ENCODE peak calls at places on chromosomes 7 and 10, in ten cellular contexts. One of them, this sample, is unnamed.

GRCh38 chr10:95305606-95306385 is 15.0 kb upstream of the PDLIM1 start:
- DNase-seq in GM04503: no peak
- DNase-seq in dermis microvascular lymphatic vessel endothelial cell: no peak
- DNase-seq in GM03348: no peak
- DNase-seq in left lung: no peak
- DNase-seq in NCI-H187: no peak
- DNase-seq in T follicular helper cell: no peak
- DNase-seq in naive thymus-derived CD8-positive, alpha-beta T cell: no peak
- DNase-seq in 8988T: no peak
- DNase-seq in epithelial cell of esophagus: no peak
- DNase-seq in this sample: no peak

GRCh38 chr7:73520673-73521635 is 1.1 kb downstream of the BAZ1B start:
- DNase-seq in GM04503: no peak
- DNase-seq in dermis microvascular lymphatic vessel endothelial cell: peak
- DNase-seq in GM03348: peak
- DNase-seq in left lung: no peak
- DNase-seq in NCI-H187: no peak
- DNase-seq in T follicular helper cell: no peak
- DNase-seq in naive thymus-derived CD8-positive, alpha-beta T cell: peak
- DNase-seq in 8988T: no peak
- DNase-seq in epithelial cell of esophagus: peak
- DNase-seq in this sample: no peak

GRCh38 chr7:75842836-75843446 is 29.3 kb upstream of the CCL24 start:
- DNase-seq in GM04503: peak
- DNase-seq in dermis microvascular lymphatic vessel endothelial cell: peak
- DNase-seq in GM03348: peak
- DNase-seq in left lung: peak
- DNase-seq in NCI-H187: no peak
- DNase-seq in T follicular helper cell: no peak
- DNase-seq in naive thymus-derived CD8-positive, alpha-beta T cell: no peak
- DNase-seq in 8988T: no peak
- DNase-seq in epithelial cell of esophagus: peak
- DNase-seq in this sample: no peak

GRCh38 chr7:108413782-108414492 is 42.3 kb downstream of the NRCAM start:
- DNase-seq in GM04503: no peak
- DNase-seq in dermis microvascular lymphatic vessel endothelial cell: peak
- DNase-seq in GM03348: no peak
- DNase-seq in left lung: no peak
- DNase-seq in NCI-H187: no peak
- DNase-seq in T follicular helper cell: no peak
- DNase-seq in naive thymus-derived CD8-positive, alpha-beta T cell: no peak
- DNase-seq in 8988T: no peak
- DNase-seq in epithelial cell of esophagus: peak
- DNase-seq in this sample: no peak

GRCh38 chr10:89355373-89355772 is 22.5 kb upstream of the IFIT1B start:
- DNase-seq in GM04503: no peak
- DNase-seq in dermis microvascular lymphatic vessel endothelial cell: no peak
- DNase-seq in GM03348: no peak
- DNase-seq in left lung: no peak
- DNase-seq in NCI-H187: no peak
- DNase-seq in T follicular helper cell: no peak
- DNase-seq in naive thymus-derived CD8-positive, alpha-beta T cell: no peak
- DNase-seq in 8988T: no peak
- DNase-seq in epithelial cell of esophagus: peak
- DNase-seq in this sample: no peak

GRCh38 chr7:12315049-12315448 is 88.6 kb downstream of the VWDE start:
- DNase-seq in GM04503: no peak
- DNase-seq in dermis microvascular lymphatic vessel endothelial cell: no peak
- DNase-seq in GM03348: no peak
- DNase-seq in left lung: no peak
- DNase-seq in NCI-H187: peak
- DNase-seq in T follicular helper cell: no peak
- DNase-seq in naive thymus-derived CD8-positive, alpha-beta T cell: no peak
- DNase-seq in 8988T: no peak
- DNase-seq in epithelial cell of esophagus: peak
- DNase-seq in this sample: no peak

GRCh38 chr7:22858640-22859561 is 36.3 kb upstream of the TOMM7 start:
- DNase-seq in GM04503: peak
- DNase-seq in dermis microvascular lymphatic vessel endothelial cell: peak
- DNase-seq in GM03348: peak
- DNase-seq in left lung: no peak
- DNase-seq in NCI-H187: no peak
- DNase-seq in T follicular helper cell: no peak
- DNase-seq in naive thymus-derived CD8-positive, alpha-beta T cell: no peak
- DNase-seq in 8988T: no peak
- DNase-seq in epithelial cell of esophagus: peak
- DNase-seq in this sample: no peak

GRCh38 chr10:127976701-127977367 is 69.9 kb downstream of the PTPRE start:
- DNase-seq in GM04503: no peak
- DNase-seq in dermis microvascular lymphatic vessel endothelial cell: peak
- DNase-seq in GM03348: no peak
- DNase-seq in left lung: no peak
- DNase-seq in NCI-H187: no peak
- DNase-seq in T follicular helper cell: no peak
- DNase-seq in naive thymus-derived CD8-positive, alpha-beta T cell: no peak
- DNase-seq in 8988T: no peak
- DNase-seq in epithelial cell of esophagus: peak
- DNase-seq in this sample: no peak

GRCh38 chr10:89129850-89130396 is 77.2 kb downstream of the CH25H start:
- DNase-seq in GM04503: peak
- DNase-seq in dermis microvascular lymphatic vessel endothelial cell: no peak
- DNase-seq in GM03348: peak
- DNase-seq in left lung: peak
- DNase-seq in NCI-H187: no peak
- DNase-seq in T follicular helper cell: no peak
- DNase-seq in naive thymus-derived CD8-positive, alpha-beta T cell: no peak
- DNase-seq in 8988T: no peak
- DNase-seq in epithelial cell of esophagus: peak
- DNase-seq in this sample: no peak

GRCh38 chr10:31945392-31945791 is 16.8 kb upstream of the ARHGAP12 start:
- DNase-seq in GM04503: no peak
- DNase-seq in dermis microvascular lymphatic vessel endothelial cell: no peak
- DNase-seq in GM03348: no peak
- DNase-seq in left lung: no peak
- DNase-seq in NCI-H187: no peak
- DNase-seq in T follicular helper cell: no peak
- DNase-seq in naive thymus-derived CD8-positive, alpha-beta T cell: no peak
- DNase-seq in 8988T: no peak
- DNase-seq in epithelial cell of esophagus: no peak
- DNase-seq in this sample: no peak

GRCh38 chr10:77073066-77073960 is 564.3 kb downstream of the KCNMA1 start:
- DNase-seq in GM04503: no peak
- DNase-seq in dermis microvascular lymphatic vessel endothelial cell: no peak
- DNase-seq in GM03348: peak
- DNase-seq in left lung: peak
- DNase-seq in NCI-H187: no peak
- DNase-seq in T follicular helper cell: no peak
- DNase-seq in naive thymus-derived CD8-positive, alpha-beta T cell: no peak
- DNase-seq in 8988T: no peak
- DNase-seq in epithelial cell of esophagus: peak
- DNase-seq in this sample: no peak

GRCh38 chr7:148344406-148344805 is 246.2 kb upstream of the C7orf33 start:
- DNase-seq in GM04503: no peak
- DNase-seq in dermis microvascular lymphatic vessel endothelial cell: no peak
- DNase-seq in GM03348: no peak
- DNase-seq in left lung: no peak
- DNase-seq in NCI-H187: no peak
- DNase-seq in T follicular helper cell: no peak
- DNase-seq in naive thymus-derived CD8-positive, alpha-beta T cell: no peak
- DNase-seq in 8988T: no peak
- DNase-seq in epithelial cell of esophagus: no peak
- DNase-seq in this sample: no peak

GRCh38 chr7:52838981-52839411 is 196.4 kb upstream of the POM121L12 start:
- DNase-seq in GM04503: no peak
- DNase-seq in dermis microvascular lymphatic vessel endothelial cell: no peak
- DNase-seq in GM03348: no peak
- DNase-seq in left lung: no peak
- DNase-seq in NCI-H187: no peak
- DNase-seq in T follicular helper cell: no peak
- DNase-seq in naive thymus-derived CD8-positive, alpha-beta T cell: no peak
- DNase-seq in 8988T: no peak
- DNase-seq in epithelial cell of esophagus: no peak
- DNase-seq in this sample: no peak

GRCh38 chr7:128176696-128177095 is 64.4 kb upstream of the LEP start:
- DNase-seq in GM04503: no peak
- DNase-seq in dermis microvascular lymphatic vessel endothelial cell: no peak
- DNase-seq in GM03348: no peak
- DNase-seq in left lung: no peak
- DNase-seq in NCI-H187: no peak
- DNase-seq in T follicular helper cell: no peak
- DNase-seq in naive thymus-derived CD8-positive, alpha-beta T cell: no peak
- DNase-seq in 8988T: no peak
- DNase-seq in epithelial cell of esophagus: peak
- DNase-seq in this sample: no peak

GRCh38 chr10:46245381-46245900 is 41.4 kb upstream of the ANTXRL start:
- DNase-seq in GM04503: no peak
- DNase-seq in dermis microvascular lymphatic vessel endothelial cell: no peak
- DNase-seq in GM03348: no peak
- DNase-seq in left lung: no peak
- DNase-seq in NCI-H187: no peak
- DNase-seq in T follicular helper cell: no peak
- DNase-seq in naive thymus-derived CD8-positive, alpha-beta T cell: no peak
- DNase-seq in 8988T: no peak
- DNase-seq in epithelial cell of esophagus: no peak
- DNase-seq in this sample: no peak

GRCh38 chr7:20340839-20341238 is 10.1 kb downstream of the ITGB8 start:
- DNase-seq in GM04503: no peak
- DNase-seq in dermis microvascular lymphatic vessel endothelial cell: no peak
- DNase-seq in GM03348: no peak
- DNase-seq in left lung: no peak
- DNase-seq in NCI-H187: no peak
- DNase-seq in T follicular helper cell: no peak
- DNase-seq in naive thymus-derived CD8-positive, alpha-beta T cell: no peak
- DNase-seq in 8988T: no peak
- DNase-seq in epithelial cell of esophagus: peak
- DNase-seq in this sample: no peak

GRCh38 chr7:45203947-45204445 is 46.4 kb downstream of the RAMP3 start:
- DNase-seq in GM04503: peak
- DNase-seq in dermis microvascular lymphatic vessel endothelial cell: no peak
- DNase-seq in GM03348: peak
- DNase-seq in left lung: no peak
- DNase-seq in NCI-H187: no peak
- DNase-seq in T follicular helper cell: no peak
- DNase-seq in naive thymus-derived CD8-positive, alpha-beta T cell: no peak
- DNase-seq in 8988T: no peak
- DNase-seq in epithelial cell of esophagus: peak
- DNase-seq in this sample: no peak

GRCh38 chr10:125878957-125879835 is 1.9 kb downstream of the DHX32 start:
- DNase-seq in GM04503: peak
- DNase-seq in dermis microvascular lymphatic vessel endothelial cell: peak
- DNase-seq in GM03348: peak
- DNase-seq in left lung: no peak
- DNase-seq in NCI-H187: no peak
- DNase-seq in T follicular helper cell: no peak
- DNase-seq in naive thymus-derived CD8-positive, alpha-beta T cell: no peak
- DNase-seq in 8988T: no peak
- DNase-seq in epithelial cell of esophagus: peak
- DNase-seq in this sample: no peak

GRCh38 chr7:42193457-42194111 is 43.4 kb downstream of the GLI3 start:
- DNase-seq in GM04503: no peak
- DNase-seq in dermis microvascular lymphatic vessel endothelial cell: no peak
- DNase-seq in GM03348: no peak
- DNase-seq in left lung: no peak
- DNase-seq in NCI-H187: no peak
- DNase-seq in T follicular helper cell: no peak
- DNase-seq in naive thymus-derived CD8-positive, alpha-beta T cell: no peak
- DNase-seq in 8988T: no peak
- DNase-seq in epithelial cell of esophagus: no peak
- DNase-seq in this sample: no peak

GRCh38 chr10:91798736-91799579 is 732 bp downstream of the TNKS2 start:
- DNase-seq in GM04503: no peak
- DNase-seq in dermis microvascular lymphatic vessel endothelial cell: peak
- DNase-seq in GM03348: peak
- DNase-seq in left lung: peak
- DNase-seq in NCI-H187: no peak
- DNase-seq in T follicular helper cell: peak
- DNase-seq in naive thymus-derived CD8-positive, alpha-beta T cell: peak
- DNase-seq in 8988T: no peak
- DNase-seq in epithelial cell of esophagus: peak
- DNase-seq in this sample: no peak

GRCh38 chr7:130732980-130733865 is 784 bp downstream of the KLF14 start:
- DNase-seq in GM04503: no peak
- DNase-seq in dermis microvascular lymphatic vessel endothelial cell: peak
- DNase-seq in GM03348: peak
- DNase-seq in left lung: peak
- DNase-seq in NCI-H187: no peak
- DNase-seq in T follicular helper cell: no peak
- DNase-seq in naive thymus-derived CD8-positive, alpha-beta T cell: peak
- DNase-seq in 8988T: peak
- DNase-seq in epithelial cell of esophagus: peak
- DNase-seq in this sample: no peak

GRCh38 chr7:80183900-80184685 is 49.5 kb downstream of the GNAI1 start:
- DNase-seq in GM04503: no peak
- DNase-seq in dermis microvascular lymphatic vessel endothelial cell: peak
- DNase-seq in GM03348: no peak
- DNase-seq in left lung: no peak
- DNase-seq in NCI-H187: no peak
- DNase-seq in T follicular helper cell: no peak
- DNase-seq in naive thymus-derived CD8-positive, alpha-beta T cell: no peak
- DNase-seq in 8988T: no peak
- DNase-seq in epithelial cell of esophagus: no peak
- DNase-seq in this sample: no peak

GRCh38 chr10:31121797-31122586 is 90.3 kb upstream of the ZNF438 start:
- DNase-seq in GM04503: no peak
- DNase-seq in dermis microvascular lymphatic vessel endothelial cell: no peak
- DNase-seq in GM03348: peak
- DNase-seq in left lung: no peak
- DNase-seq in NCI-H187: no peak
- DNase-seq in T follicular helper cell: no peak
- DNase-seq in naive thymus-derived CD8-positive, alpha-beta T cell: no peak
- DNase-seq in 8988T: no peak
- DNase-seq in epithelial cell of esophagus: no peak
- DNase-seq in this sample: no peak

GRCh38 chr10:89391882-89392756 is at the start of gene IFIT1:
- DNase-seq in GM04503: no peak
- DNase-seq in dermis microvascular lymphatic vessel endothelial cell: peak
- DNase-seq in GM03348: peak
- DNase-seq in left lung: peak
- DNase-seq in NCI-H187: no peak
- DNase-seq in T follicular helper cell: peak
- DNase-seq in naive thymus-derived CD8-positive, alpha-beta T cell: peak
- DNase-seq in 8988T: peak
- DNase-seq in epithelial cell of esophagus: peak
- DNase-seq in this sample: peak

GRCh38 chr7:4129481-4130122 is 552.5 kb upstream of the FOXK1 start:
- DNase-seq in GM04503: no peak
- DNase-seq in dermis microvascular lymphatic vessel endothelial cell: peak
- DNase-seq in GM03348: no peak
- DNase-seq in left lung: no peak
- DNase-seq in NCI-H187: no peak
- DNase-seq in T follicular helper cell: no peak
- DNase-seq in naive thymus-derived CD8-positive, alpha-beta T cell: no peak
- DNase-seq in 8988T: no peak
- DNase-seq in epithelial cell of esophagus: no peak
- DNase-seq in this sample: no peak

GRCh38 chr7:159026271-159027047 is 118.2 kb downstream of the VIPR2 start:
- DNase-seq in GM04503: no peak
- DNase-seq in dermis microvascular lymphatic vessel endothelial cell: no peak
- DNase-seq in GM03348: no peak
- DNase-seq in left lung: no peak
- DNase-seq in NCI-H187: no peak
- DNase-seq in T follicular helper cell: no peak
- DNase-seq in naive thymus-derived CD8-positive, alpha-beta T cell: peak
- DNase-seq in 8988T: no peak
- DNase-seq in epithelial cell of esophagus: no peak
- DNase-seq in this sample: no peak

GRCh38 chr10:121594076-121594475 is 4.2 kb downstream of the FGFR2 start:
- DNase-seq in GM04503: no peak
- DNase-seq in dermis microvascular lymphatic vessel endothelial cell: no peak
- DNase-seq in GM03348: no peak
- DNase-seq in left lung: no peak
- DNase-seq in NCI-H187: no peak
- DNase-seq in T follicular helper cell: no peak
- DNase-seq in naive thymus-derived CD8-positive, alpha-beta T cell: no peak
- DNase-seq in 8988T: no peak
- DNase-seq in epithelial cell of esophagus: no peak
- DNase-seq in this sample: no peak

GRCh38 chr10:114068054-114068707 is 24.5 kb downstream of the ADRB1 start:
- DNase-seq in GM04503: no peak
- DNase-seq in dermis microvascular lymphatic vessel endothelial cell: no peak
- DNase-seq in GM03348: no peak
- DNase-seq in left lung: no peak
- DNase-seq in NCI-H187: no peak
- DNase-seq in T follicular helper cell: no peak
- DNase-seq in naive thymus-derived CD8-positive, alpha-beta T cell: no peak
- DNase-seq in 8988T: no peak
- DNase-seq in epithelial cell of esophagus: peak
- DNase-seq in this sample: no peak